ENCODE peak calls at places on chromosomes 2 and 18, in six cellular contexts. F is heart left ventricle; M is GM23248; S is psoas muscle; L is H1; Q is CD8-positive, alpha-beta memory T cell. X is an unnamed sample.

GRCh38 chr2:100067796-100068195 is 74.6 kb downstream of the AFF3 start:
- DNase-seq in F (no peak), M (no peak), S (no peak), L (no peak), Q (no peak), X (peak; percentile 72)

GRCh38 chr2:136117391-136117841 is 533 bp downstream of the CXCR4 start:
- DNase-seq in F (peak; percentile 56), M (peak; percentile 46), S (peak; percentile 34), L (no peak), Q (peak; percentile 77), X (no peak)

GRCh38 chr2:119702918-119703401 is 24.0 kb downstream of the TMEM177 start:
- DNase-seq in F (peak; percentile 66), M (peak; percentile 81), S (peak; percentile 69), L (peak; percentile 44), Q (peak; percentile 75), X (peak; percentile 43)

GRCh38 chr18:1270081-1270480 is 365.4 kb downstream of the ADCYAP1 start:
- DNase-seq in F (no peak), M (no peak), S (no peak), L (no peak), Q (no peak), X (peak; percentile 57)

GRCh38 chr18:44816028-44816427 is 135.3 kb downstream of the SETBP1 start:
- DNase-seq in F (no peak), M (no peak), S (no peak), L (no peak), Q (no peak), X (no peak)

GRCh38 chr18:48663931-48664847 is 125.4 kb downstream of the CTIF start:
- DNase-seq in F (peak; percentile 64), M (peak; percentile 66), S (peak; percentile 71), L (peak; percentile 56), Q (peak; percentile 61), X (peak; percentile 59)

GRCh38 chr18:39653221-39653620 is 2087.6 kb upstream of the CELF4 start:
- DNase-seq in F (no peak), M (no peak), S (no peak), L (no peak), Q (no peak), X (no peak)

GRCh38 chr2:70638561-70638960 is 84.9 kb upstream of the TGFA start:
- DNase-seq in F (no peak), M (no peak), S (no peak), L (no peak), Q (no peak), X (no peak)

GRCh38 chr2:44715671-44716077 is 225.8 kb upstream of the SIX3 start:
- DNase-seq in F (peak; percentile 6), M (peak; percentile 82), S (no peak), L (peak; percentile 47), Q (no peak), X (no peak)

GRCh38 chr18:74834424-74835309 is 237.0 kb downstream of the ZNF407 start:
- DNase-seq in F (no peak), M (no peak), S (no peak), L (no peak), Q (no peak), X (no peak)

GRCh38 chr2:24452499-24452878 is 38.6 kb upstream of the NCOA1 start:
- DNase-seq in F (no peak), M (peak; percentile 31), S (no peak), L (no peak), Q (no peak), X (no peak)

GRCh38 chr2:74390601-74391000 is 10.5 kb upstream of the DCTN1 start:
- DNase-seq in F (no peak), M (no peak), S (no peak), L (no peak), Q (no peak), X (no peak)

GRCh38 chr2:119389615-119390306 is 23.0 kb downstream of the DBI start:
- DNase-seq in F (peak; percentile 36), M (peak; percentile 76), S (peak; percentile 63), L (no peak), Q (no peak), X (peak; percentile 68)

GRCh38 chr2:54658548-54659207 is 64.8 kb upstream of the EML6 start:
- DNase-seq in F (no peak), M (peak; percentile 70), S (no peak), L (no peak), Q (no peak), X (no peak)

GRCh38 chr2:106579750-106580197 is 92.6 kb downstream of the CD8B2 start:
- DNase-seq in F (no peak), M (no peak), S (no peak), L (no peak), Q (no peak), X (no peak)

GRCh38 chr2:219851801-219852481 is 224.5 kb downstream of the SLC4A3 start:
- DNase-seq in F (no peak), M (peak; percentile 59), S (no peak), L (no peak), Q (no peak), X (no peak)

GRCh38 chr2:158998486-158999248 is 30.2 kb downstream of the TANC1 start:
- DNase-seq in F (no peak), M (peak; percentile 44), S (no peak), L (no peak), Q (no peak), X (no peak)

GRCh38 chr2:62266433-62267038 is 70.6 kb downstream of the B3GNT2 start:
- DNase-seq in F (no peak), M (peak; percentile 49), S (no peak), L (peak; percentile 19), Q (no peak), X (no peak)

GRCh38 chr2:113248997-113249770 is 29.5 kb downstream of the PAX8 start:
- DNase-seq in F (peak; percentile 68), M (peak; percentile 80), S (peak; percentile 78), L (peak; percentile 43), Q (peak; percentile 81), X (peak; percentile 75)

GRCh38 chr2:198795419-198795818 is 662.3 kb downstream of the SATB2 start:
- DNase-seq in F (no peak), M (no peak), S (no peak), L (no peak), Q (no peak), X (no peak)

GRCh38 chr2:172102159-172102857 is 392 bp downstream of the DLX2 start:
- DNase-seq in F (no peak), M (peak; percentile 91), S (no peak), L (no peak), Q (peak; percentile 66), X (no peak)

GRCh38 chr18:24535831-24536230 is 75.4 kb downstream of the HRH4 start:
- DNase-seq in F (no peak), M (peak; percentile 64), S (no peak), L (no peak), Q (no peak), X (no peak)

GRCh38 chr2:172261292-172261691 is 158.6 kb upstream of the DLX2 start:
- DNase-seq in F (no peak), M (peak; percentile 40), S (no peak), L (no peak), Q (no peak), X (no peak)

GRCh38 chr2:98911376-98912154 is 24.5 kb downstream of the CRACDL start:
- DNase-seq in F (no peak), M (peak; percentile 37), S (no peak), L (no peak), Q (no peak), X (no peak)

GRCh38 chr2:62297642-62298010 is 101.7 kb downstream of the B3GNT2 start:
- DNase-seq in F (no peak), M (no peak), S (no peak), L (no peak), Q (no peak), X (no peak)

GRCh38 chr2:20382965-20383800 is 32.5 kb upstream of the PUM2 start:
- DNase-seq in F (no peak), M (peak; percentile 68), S (no peak), L (no peak), Q (no peak), X (no peak)

GRCh38 chr2:82007051-82007664 is 1702.6 kb upstream of the LRRTM1 start:
- DNase-seq in F (no peak), M (no peak), S (no peak), L (no peak), Q (no peak), X (no peak)

GRCh38 chr18:13566941-13567762 is 159.2 kb downstream of the FAM210A start:
- DNase-seq in F (no peak), M (peak; percentile 19), S (peak; percentile 44), L (no peak), Q (no peak), X (no peak)

DNA sequence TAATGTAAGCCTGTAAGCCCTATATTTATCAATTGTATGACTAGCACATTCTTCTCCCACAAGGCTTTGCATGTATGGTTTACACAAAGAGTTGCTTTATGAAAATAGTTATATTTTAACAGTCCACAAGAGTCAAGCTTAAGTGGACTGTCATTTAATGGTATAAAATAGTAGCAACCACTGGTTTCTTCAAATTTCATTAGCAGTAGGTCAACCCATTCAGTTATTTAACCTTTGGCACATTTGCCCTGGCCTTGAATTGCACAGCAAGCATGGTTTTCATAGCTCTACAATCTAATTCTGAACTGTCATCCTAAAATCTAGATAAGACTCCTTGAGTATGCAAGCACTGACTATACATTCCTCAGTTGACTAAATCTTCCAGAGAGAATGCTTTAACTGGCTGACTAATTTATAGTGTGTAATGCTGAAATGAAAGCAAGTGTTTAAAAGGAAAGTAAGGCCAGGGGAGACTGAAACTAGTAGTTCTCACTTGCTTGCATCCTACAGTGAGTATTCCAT is 1.8 kb downstream of the DPP4 start:
- DNase-seq in F (no peak), M (peak; percentile 84), S (no peak), L (no peak), Q (no peak), X (no peak)
- H3K27me3 ChIP-seq in F (no peaks in the 10 kb centered on the region), M (no peaks in the 10 kb centered on the region), S (peaks cover 14% of the 10 kb centered on the region), L (no peaks in the 10 kb centered on the region), Q (no peaks in the 10 kb centered on the region), X (no peaks in the 10 kb centered on the region)

GRCh38 chr2:11629851-11630250 is 40.1 kb downstream of the NTSR2 start:
- DNase-seq in F (no peak), M (no peak), S (no peak), L (no peak), Q (no peak), X (no peak)
- H3K27ac ChIP-seq in F (no peak overlapping the region), M (no peak overlapping the region), S (no peak overlapping the region), L (no peak overlapping the region), Q (no peak overlapping the region), X (no peak overlapping the region)

GRCh38 chr2:41937921-41938708 is 109.7 kb upstream of the PKDCC start:
- DNase-seq in F (peak; percentile 69), M (no peak), S (no peak), L (no peak), Q (no peak), X (no peak)
- H3K4me1 ChIP-seq in F (peaks cover 16% of the 10 kb centered on the region), M (peaks cover 27% of the 10 kb centered on the region), S (peaks cover 8% of the 10 kb centered on the region), L (peaks cover 32% of the 10 kb centered on the region), Q (no peaks in the 10 kb centered on the region), X (no peaks in the 10 kb centered on the region)

DNA sequence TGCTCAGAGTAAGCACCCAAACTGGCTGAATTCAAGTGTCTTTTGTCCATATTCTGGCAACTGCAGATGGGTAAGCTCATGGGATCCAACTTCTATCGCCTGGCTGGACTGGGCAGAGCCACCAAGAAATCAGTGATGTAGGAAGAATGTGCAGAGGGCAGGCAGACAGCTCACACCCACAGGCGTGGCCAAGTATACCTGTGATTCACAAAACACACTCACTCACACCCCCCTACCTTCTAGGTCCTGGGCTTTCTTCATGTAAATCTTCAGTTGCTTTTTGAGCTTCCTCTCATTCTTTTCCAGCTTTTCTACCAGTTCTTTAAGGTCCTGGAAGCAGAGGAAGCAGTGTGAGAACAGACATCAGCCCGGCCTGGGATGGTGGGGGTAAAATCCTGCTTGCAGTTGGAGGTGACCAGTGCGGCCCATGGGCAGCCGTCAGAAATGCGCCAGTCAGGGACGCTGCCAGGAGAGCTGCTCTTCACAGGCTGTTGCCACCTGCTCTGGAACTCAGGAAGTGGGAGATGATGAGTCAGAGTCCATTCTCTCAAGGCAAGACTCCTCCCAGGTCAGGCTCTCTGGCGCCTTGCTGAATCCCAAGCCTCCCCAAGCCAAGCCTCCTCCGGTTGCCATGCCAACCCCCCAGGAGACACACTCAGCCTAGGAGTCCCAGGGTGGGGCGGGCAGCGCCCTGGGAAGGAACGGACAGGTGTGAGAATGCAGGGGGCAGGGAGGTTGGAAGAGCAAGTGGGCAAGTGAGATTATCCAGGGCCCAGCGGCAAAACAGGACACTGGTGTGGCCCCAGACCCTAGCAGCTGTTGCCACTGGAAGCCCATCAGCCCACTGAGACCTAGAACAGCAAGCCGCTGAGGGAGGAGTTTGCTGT is 36.2 kb upstream of the ACAA2 start:
- DNase-seq in F (peak; percentile 44), M (peak; percentile 94), S (peak; percentile 41), L (peak; percentile 58), Q (no peak), X (no peak)
- H3K27me3 ChIP-seq in F (peaks cover 9% of the 10 kb centered on the region), M (no peaks in the 10 kb centered on the region), S (peaks cover 32% of the 10 kb centered on the region), L (no peaks in the 10 kb centered on the region), Q (no peaks in the 10 kb centered on the region), X (no peaks in the 10 kb centered on the region)

X was measured in prostate gland.